ENCODE peak calls at places on chromosomes 13 and 19, in four cellular contexts. E is thoracic aorta, D is suprapubic skin, I is left lung. T is an unnamed sample. For H3K4me1, the result is how much of the 10 kb centered on the place peaks cover.

GRCh38 chr19:32519023-32519422 is 62.0 kb upstream of the PDCD5 start:
- DNase-seq in E (no peak), I (no peak), D (no peak), T (no peak)

GRCh38 chr19:2270157-2270571 is 11.8 kb downstream of the PEAK3 start:
- DNase-seq in I (peak), E (no peak), D (peak), T (no peak)

GRCh38 chr13:108926848-108927247 is 297.4 kb downstream of the MYO16 start:
- DNase-seq in D (no peak), I (no peak), E (no peak), T (no peak)

GRCh38 chr13:111460548-111461444 is 140.4 kb downstream of the TEX29 start:
- DNase-seq in D (peak), E (no peak), I (no peak), T (no peak)

GRCh38 chr13:97004886-97005285 is 10.6 kb upstream of the OXGR1 start:
- DNase-seq in E (no peak), D (no peak), I (no peak), T (no peak)

GRCh38 chr13:62046512-62046911 is 630.9 kb upstream of the PCDH20 start:
- DNase-seq in E (no peak), I (no peak), D (no peak), T (no peak)

GRCh38 chr19:36026091-36026876 is 6.4 kb downstream of the CLIP3 start:
- DNase-seq in D (no peak), I (no peak), E (no peak), T (no peak)

GRCh38 chr13:83709751-83710515 is 172.3 kb downstream of the SLITRK1 start:
- DNase-seq in E (no peak), I (no peak), D (no peak), T (no peak)

GRCh38 chr19:47280183-47280797 is 5.6 kb downstream of the INAFM1 start:
- DNase-seq in E (no peak), I (no peak), D (no peak), T (no peak)

GRCh38 chr19:13717194-13717643 is 47.1 kb upstream of the MRI1 start:
- DNase-seq in I (no peak), D (no peak), E (no peak), T (no peak)

GRCh38 chr13:20828540-20829364 is 55.0 kb upstream of the EEF1AKMT1 start:
- DNase-seq in I (no peak), D (no peak), E (no peak), T (no peak)

GRCh38 chr13:114053026-114053425 is 79.2 kb upstream of the C13orf46 start:
- DNase-seq in E (no peak), D (no peak), I (no peak), T (no peak)

GRCh38 chr13:62113145-62113544 is 697.5 kb upstream of the PCDH20 start:
- DNase-seq in I (no peak), E (no peak), D (no peak), T (no peak)

GRCh38 chr13:50244913-50245574 is 229.8 kb downstream of the KCNRG start:
- DNase-seq in E (peak), I (peak), D (no peak), T (no peak)

GRCh38 chr13:27927444-27928352 is 7.9 kb downstream of the PDX1 start:
- DNase-seq in D (no peak), E (no peak), I (no peak), T (no peak)

GRCh38 chr13:27973291-27973690 is 4.2 kb upstream of the CDX2 start:
- DNase-seq in D (peak), E (no peak), I (no peak), T (peak)

GRCh38 chr13:25276748-25277147 is 10.5 kb downstream of the MTMR6 start:
- DNase-seq in D (no peak), I (no peak), E (no peak), T (no peak)

GRCh38 chr13:36251528-36251927 is 37.2 kb upstream of the SOHLH2 start:
- DNase-seq in E (no peak), D (no peak), I (no peak), T (no peak)

GRCh38 chr13:39415403-39415802 is 187.6 kb downstream of the LHFPL6 start:
- DNase-seq in D (no peak), I (no peak), E (no peak), T (peak)

GRCh38 chr13:22455036-22455435 is 725.7 kb upstream of the SGCG start:
- DNase-seq in I (no peak), D (no peak), E (no peak), T (no peak)

GRCh38 chr19:50975766-50976165 is 6.4 kb upstream of the KLK6 start:
- DNase-seq in I (peak), D (no peak), E (no peak), T (no peak)

GRCh38 chr19:56136362-56136761 is 4.7 kb upstream of the ZNF444 start:
- DNase-seq in I (peak), E (no peak), D (no peak), T (no peak)

GRCh38 chr19:869245-870177 is 10.0 kb downstream of the CFD start:
- DNase-seq in I (peak), E (peak), D (no peak), T (peak)

GRCh38 chr13:55573565-55573964 is 1567.2 kb upstream of the PRR20A start:
- DNase-seq in I (no peak), D (no peak), E (no peak), T (no peak)

GRCh38 chr13:25652764-25653163 is 281.0 kb downstream of the ATP8A2 start:
- DNase-seq in E (no peak), D (no peak), I (no peak), T (no peak)

GRCh38 chr19:17752865-17753639 is 1.8 kb downstream of the FCHO1 start:
- DNase-seq in I (no peak), D (no peak), E (no peak), T (no peak)
- H3K27ac ChIP-seq in I (no peak), D (no peak), E (no peak), T (no peak)

DNA sequence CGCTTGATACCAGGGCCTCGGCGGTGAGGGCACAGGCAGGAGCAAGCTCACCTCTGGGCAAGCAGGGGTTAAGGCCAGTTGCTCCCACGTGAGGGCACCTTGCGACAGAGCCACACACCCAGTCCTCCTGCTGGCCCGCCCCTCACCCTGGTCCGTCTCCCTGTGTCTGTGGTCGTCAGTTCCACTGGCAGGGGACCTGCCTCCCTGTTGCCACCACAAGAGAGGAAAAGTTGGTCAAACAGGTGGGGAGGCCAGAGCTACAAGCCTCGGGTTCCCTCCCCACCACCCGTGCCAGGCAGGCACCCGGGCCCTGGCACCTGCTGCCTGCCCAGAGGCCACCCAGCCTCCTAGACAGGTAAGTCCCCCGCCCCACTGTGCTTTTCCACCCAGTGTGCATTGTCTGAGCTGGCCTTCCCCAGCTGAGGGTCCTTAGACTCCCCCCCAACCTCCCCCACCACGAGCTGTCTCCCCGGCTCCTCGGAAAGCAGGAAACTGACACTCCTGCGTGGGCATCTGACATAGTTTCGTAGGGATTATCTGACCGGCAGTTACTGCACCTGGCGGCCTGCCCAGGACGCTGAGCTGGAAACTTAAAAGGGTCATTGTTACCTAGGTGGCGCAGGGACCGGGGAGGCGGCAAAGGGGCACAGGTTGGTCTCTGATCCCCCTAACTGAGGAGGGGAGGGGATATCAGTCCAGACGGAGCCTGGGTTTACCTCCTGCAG is at the start of gene TJP3:
- DNase-seq in I (peak), D (no peak), E (no peak), T (no peak)
- TF ChIP-seq CTCF in I (no peak), D (no peak), E (no peak), T (no peak)

GRCh38 chr13:44271031-44271433 is 102.6 kb upstream of the SERP2 start:
- DNase-seq in D (no peak), I (no peak), E (no peak), T (no peak)
- H3K4me1 ChIP-seq in D (under half), I (under half), E (half or more), T (under half)

DNA sequence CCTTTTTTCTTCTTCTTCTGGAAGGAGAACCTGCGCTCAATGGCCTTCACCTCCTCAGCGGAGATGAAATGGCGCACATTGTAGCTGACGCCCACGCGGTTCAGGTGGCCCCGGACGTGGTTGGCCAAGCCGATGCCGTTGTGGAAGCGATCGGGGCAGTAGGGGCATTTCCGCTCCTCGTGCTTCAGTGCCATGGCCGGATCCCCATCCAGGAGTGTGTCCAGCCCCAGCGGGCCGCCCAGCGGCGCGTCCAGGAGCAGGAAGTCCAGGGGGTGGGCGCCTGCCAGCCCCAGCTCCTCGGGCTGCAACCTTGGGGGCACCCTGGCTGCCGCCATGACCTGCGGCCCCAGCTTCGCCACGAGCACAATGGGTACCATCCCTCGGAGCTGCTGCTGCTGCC is 11.2 kb downstream of the WIZ start:
- DNase-seq in I (no peak), D (no peak), E (no peak), T (no peak)
- H3K27ac ChIP-seq in I (no peak), D (no peak), E (peak), T (peak)

GRCh38 chr19:29964171-29964570 is 22.1 kb downstream of the URI1 start:
- DNase-seq in I (no peak), E (no peak), D (no peak), T (no peak)

GRCh38 chr19:29965529-29965928 is 23.5 kb downstream of the URI1 start:
- DNase-seq in D (no peak), I (no peak), E (no peak), T (no peak)

GRCh38 chr19:29963576-29963975 is 21.5 kb downstream of the URI1 start:
- DNase-seq in I (no peak), D (no peak), E (no peak), T (no peak)

GRCh38 chr19:29967623-29968022 is 25.6 kb downstream of the URI1 start:
- DNase-seq in I (no peak), D (no peak), E (no peak), T (no peak)

GRCh38 chr19:29966594-29967249 is 24.7 kb downstream of the URI1 start:
- DNase-seq in E (no peak), I (no peak), D (no peak), T (no peak)
- TF ChIP-seq CTCF in E (no peak), I (no peak), D (no peak), T (no peak)

GRCh38 chr19:53536223-53536543 is 1.8 kb upstream of the ZNF331 start:
- DNase-seq in D (no peak), I (no peak), E (no peak), T (no peak)
- H3K4me1 ChIP-seq in D (under half), I (under half), E (under half), T (under half)

GRCh38 chr19:39951065-39951650 is 16.7 kb upstream of the FCGBP start:
- DNase-seq in D (no peak), E (no peak), I (no peak), T (no peak)
- H3K27ac ChIP-seq in D (no peak), E (no peak), I (no peak), T (no peak)